ENCODE peak calls at places on chromosomes 12 and 14, in nine cellular contexts. R, U, O, D, Q, F, W, B and S are unnamed samples.
A peak's percentile ranks its signal among the peaks of the same experiment; 100 is the strongest.

GRCh38 chr12:30840715-30841114 is 85.8 kb upstream of the TSPAN11 start:
- DNase-seq in R (no peak), U (no peak), O (no peak), D (no peak), Q (no peak), F (no peak), W (no peak), B (no peak), S (no peak)

GRCh38 chr12:1691123-1692007 is 495 bp downstream of the ADIPOR2 start:
- DNase-seq in R (peak; percentile 33), U (no peak), O (peak; percentile 52), D (peak; percentile 65), Q (peak; percentile 41), F (peak; percentile 37), W (peak; percentile 19), B (peak; percentile 4), S (no peak)

GRCh38 chr12:82019533-82019932 is 260.4 kb upstream of the PPFIA2 start:
- DNase-seq in R (no peak), U (peak; percentile 7), O (no peak), D (no peak), Q (no peak), F (no peak), W (no peak), B (no peak), S (no peak)

GRCh38 chr14:23124337-23124954 is 5.4 kb upstream of the CEBPE start:
- DNase-seq in R (no peak), U (no peak), O (no peak), D (no peak), Q (no peak), F (no peak), W (no peak), B (no peak), S (no peak)

GRCh38 chr12:19423531-19423930 is 15.8 kb upstream of the AEBP2 start:
- DNase-seq in R (no peak), U (no peak), O (no peak), D (no peak), Q (no peak), F (no peak), W (no peak), B (no peak), S (no peak)

GRCh38 chr12:128606040-128606439 is 217.7 kb downstream of the SLC15A4 start:
- DNase-seq in R (no peak), U (no peak), O (no peak), D (no peak), Q (no peak), F (no peak), W (no peak), B (no peak), S (no peak)

GRCh38 chr12:98066251-98066650 is 449.1 kb upstream of the TMPO start:
- DNase-seq in R (no peak), U (no peak), O (no peak), D (no peak), Q (no peak), F (no peak), W (no peak), B (no peak), S (no peak)

GRCh38 chr12:125136702-125137101 is 71.5 kb downstream of the AACS start:
- DNase-seq in R (no peak), U (no peak), O (no peak), D (no peak), Q (no peak), F (no peak), W (no peak), B (no peak), S (no peak)

GRCh38 chr12:34406996-34407300 is 384.7 kb downstream of the ALG10 start:
- DNase-seq in R (no peak), U (no peak), O (peak; percentile 7), D (no peak), Q (no peak), F (no peak), W (peak; percentile 0), B (no peak), S (no peak)

GRCh38 chr12:4855121-4855924 is 54.4 kb upstream of the KCNA1 start:
- DNase-seq in R (peak; percentile 75), U (peak; percentile 69), O (peak; percentile 64), D (peak; percentile 85), Q (no peak), F (peak; percentile 59), W (peak; percentile 83), B (peak; percentile 21), S (peak; percentile 69)

GRCh38 chr12:69443916-69444315 is 26.3 kb upstream of the FRS2 start:
- DNase-seq in R (no peak), U (no peak), O (no peak), D (no peak), Q (no peak), F (no peak), W (no peak), B (no peak), S (no peak)

GRCh38 chr12:93060666-93061413 is 131.7 kb upstream of the EEA1 start:
- DNase-seq in R (no peak), U (no peak), O (no peak), D (peak; percentile 49), Q (no peak), F (no peak), W (peak; percentile 56), B (no peak), S (no peak)

GRCh38 chr14:103393687-103394626 is 8.7 kb downstream of the MARK3 start:
- DNase-seq in R (no peak), U (peak; percentile 40), O (no peak), D (no peak), Q (no peak), F (no peak), W (peak; percentile 64), B (no peak), S (no peak)

GRCh38 chr12:26831959-26832816 is 806 bp downstream of the ITPR2 start:
- DNase-seq in R (peak; percentile 38), U (peak; percentile 93), O (peak; percentile 75), D (peak; percentile 74), Q (peak; percentile 63), F (peak; percentile 45), W (peak; percentile 61), B (peak; percentile 43), S (peak; percentile 19)

GRCh38 chr14:76201162-76201561 is 49.4 kb downstream of the GPATCH2L start:
- DNase-seq in R (peak; percentile 3), U (no peak), O (no peak), D (no peak), Q (no peak), F (no peak), W (peak; percentile 33), B (no peak), S (no peak)

GRCh38 chr14:89013698-89014569 is 189.5 kb downstream of the TTC8 start:
- DNase-seq in R (no peak), U (no peak), O (no peak), D (peak; percentile 97), Q (no peak), F (no peak), W (no peak), B (no peak), S (no peak)

GRCh38 chr12:51926718-51927117 is 19.4 kb downstream of the ACVRL1 start:
- DNase-seq in R (no peak), U (peak; percentile 19), O (peak; percentile 74), D (no peak), Q (no peak), F (peak; percentile 62), W (no peak), B (peak; percentile 5), S (peak; percentile 48)

GRCh38 chr12:108594-108993 is 42.0 kb downstream of the IQSEC3 start:
- DNase-seq in R (no peak), U (no peak), O (peak; percentile 41), D (peak; percentile 51), Q (peak; percentile 43), F (peak; percentile 19), W (no peak), B (no peak), S (no peak)

GRCh38 chr12:41917827-41918445 is 226.7 kb downstream of the GXYLT1 start:
- DNase-seq in R (no peak), U (no peak), O (no peak), D (no peak), Q (no peak), F (no peak), W (no peak), B (no peak), S (no peak)

GRCh38 chr12:131946757-131947156 is 3.0 kb upstream of the EP400 start:
- DNase-seq in R (no peak), U (no peak), O (no peak), D (no peak), Q (no peak), F (no peak), W (no peak), B (no peak), S (no peak)

GRCh38 chr12:120902846-120903381 is 1.2 kb downstream of the SPPL3 start:
- DNase-seq in R (no peak), U (no peak), O (peak; percentile 26), D (no peak), Q (no peak), F (no peak), W (no peak), B (no peak), S (no peak)

GRCh38 chr14:49512147-49512551 is 74.0 kb downstream of the RPS29 start:
- DNase-seq in R (peak; percentile 3), U (no peak), O (no peak), D (no peak), Q (no peak), F (no peak), W (peak; percentile 65), B (no peak), S (peak; percentile 16)

GRCh38 chr14:71169028-71169427 is 261.8 kb downstream of the PCNX1 start:
- DNase-seq in R (no peak), U (peak; percentile 27), O (no peak), D (no peak), Q (no peak), F (no peak), W (no peak), B (no peak), S (no peak)

GRCh38 chr12:132554857-132555630 is 55.3 kb downstream of the LRCOL1 start:
- DNase-seq in R (no peak), U (peak; percentile 86), O (no peak), D (no peak), Q (no peak), F (no peak), W (no peak), B (no peak), S (no peak)

GRCh38 chr12:22467190-22467589 is 77.2 kb downstream of the C2CD5 start:
- DNase-seq in R (peak; percentile 32), U (no peak), O (no peak), D (no peak), Q (no peak), F (no peak), W (no peak), B (no peak), S (no peak)

GRCh38 chr14:20681348-20682126 is 2.8 kb upstream of the RNASE4 start:
- DNase-seq in R (peak; percentile 60), U (peak; percentile 88), O (peak; percentile 88), D (peak; percentile 73), Q (peak; percentile 74), F (peak; percentile 88), W (peak; percentile 71), B (peak; percentile 83), S (peak; percentile 83)

GRCh38 chr14:61098711-61099110 is 117.7 kb downstream of the SLC38A6 start:
- DNase-seq in R (no peak), U (no peak), O (no peak), D (no peak), Q (no peak), F (no peak), W (no peak), B (no peak), S (no peak)

GRCh38 chr12:5022465-5023061 is 21.1 kb upstream of the KCNA5 start:
- DNase-seq in R (no peak), U (no peak), O (peak; percentile 22), D (peak; percentile 70), Q (no peak), F (peak; percentile 36), W (peak; percentile 62), B (no peak), S (peak; percentile 29)

GRCh38 chr12:13223176-13223806 is 26.8 kb downstream of the EMP1 start:
- DNase-seq in R (peak; percentile 79), U (no peak), O (no peak), D (no peak), Q (no peak), F (no peak), W (peak; percentile 84), B (no peak), S (no peak)

GRCh38 chr12:122081108-122081696 is 2.6 kb downstream of the MLXIP start:
- DNase-seq in R (no peak), U (no peak), O (peak; percentile 32), D (no peak), Q (no peak), F (no peak), W (no peak), B (no peak), S (no peak)

GRCh38 chr12:107126688-107127481 is 33.5 kb upstream of the CRY1 start:
- DNase-seq in R (peak; percentile 58), U (peak; percentile 42), O (no peak), D (peak; percentile 67), Q (no peak), F (no peak), W (peak; percentile 18), B (no peak), S (peak; percentile 4)